ENCODE peak calls at places on chromosomes 3 and 15, in four cellular contexts. P is upper lobe of right lung, B is tibial artery, T is breast epithelium. Y is an unnamed sample. For H3K9me3, the result is how much of the 10 kb centered on the place peaks cover.

GRCh38 chr3:5115506-5116162 is 6.5 kb upstream of the ARL8B start:
- DNase-seq in P (no peak), B (no peak), T (no peak), Y (no peak)

GRCh38 chr3:43366466-43366865 is 80.1 kb downstream of the SNRK start:
- DNase-seq in P (no peak), B (no peak), T (no peak), Y (no peak)

GRCh38 chr3:132253262-132253878 is 63.8 kb upstream of the ACP3 start:
- DNase-seq in P (no peak), B (no peak), T (no peak), Y (no peak)

GRCh38 chr3:71542548-71543370 is 40.8 kb downstream of the FOXP1 start:
- DNase-seq in P (peak), B (peak), T (peak), Y (no peak)

GRCh38 chr3:58683001-58683845 is 16.6 kb upstream of the FAM3D start:
- DNase-seq in P (no peak), B (no peak), T (no peak), Y (no peak)

GRCh38 chr3:31247850-31248618 is 284.7 kb upstream of the STT3B start:
- DNase-seq in P (no peak), B (no peak), T (no peak), Y (no peak)

GRCh38 chr15:83030021-83030420 is 18.6 kb upstream of the C15orf40 start:
- DNase-seq in P (no peak), B (no peak), T (no peak), Y (no peak)

GRCh38 chr15:72751751-72752455 is 31.7 kb downstream of the ADPGK start:
- DNase-seq in P (no peak), B (no peak), T (no peak), Y (no peak)

GRCh38 chr15:96416218-96416933 is 85.9 kb downstream of the NR2F2 start:
- DNase-seq in P (no peak), B (no peak), T (no peak), Y (no peak)

GRCh38 chr3:23865595-23866396 is 51.0 kb downstream of the NKIRAS1 start:
- DNase-seq in P (no peak), B (no peak), T (no peak), Y (no peak)

GRCh38 chr15:93458567-93458966 is 369.6 kb upstream of the RGMA start:
- DNase-seq in P (no peak), B (no peak), T (no peak), Y (no peak)

GRCh38 chr3:174859756-174860155 is 622 bp downstream of the NAALADL2 start:
- DNase-seq in P (no peak), B (no peak), T (no peak), Y (no peak)

GRCh38 chr3:14647976-14648955 is 3.3 kb upstream of the CCDC174 start:
- DNase-seq in P (no peak), B (no peak), T (no peak), Y (no peak)

DNA sequence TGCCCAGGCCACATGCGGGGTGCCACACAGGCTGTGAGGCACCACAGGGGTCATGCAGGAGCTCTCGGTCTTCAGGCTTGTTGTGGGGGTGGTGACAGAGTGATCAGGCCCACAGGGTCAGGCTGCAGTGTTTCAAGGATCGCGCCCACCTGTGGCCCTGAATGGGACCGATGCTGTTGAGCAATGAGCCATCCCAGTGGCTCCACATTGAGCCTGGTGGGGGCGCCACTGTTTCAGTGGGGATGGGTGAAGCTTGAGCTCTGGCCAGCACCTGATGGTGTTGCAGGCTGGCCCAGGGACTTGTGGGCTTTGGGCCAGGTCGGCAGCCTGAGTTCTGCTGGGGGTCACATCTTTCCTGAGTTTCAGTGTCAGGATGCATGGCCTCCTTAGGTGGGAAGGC is 230.1 kb downstream of the UBE3A start:
- DNase-seq in P (no peak), B (no peak), T (no peak), Y (no peak)
- H3K9me3 ChIP-seq in P (under half), B (under half), T (under half), Y (under half)

DNA sequence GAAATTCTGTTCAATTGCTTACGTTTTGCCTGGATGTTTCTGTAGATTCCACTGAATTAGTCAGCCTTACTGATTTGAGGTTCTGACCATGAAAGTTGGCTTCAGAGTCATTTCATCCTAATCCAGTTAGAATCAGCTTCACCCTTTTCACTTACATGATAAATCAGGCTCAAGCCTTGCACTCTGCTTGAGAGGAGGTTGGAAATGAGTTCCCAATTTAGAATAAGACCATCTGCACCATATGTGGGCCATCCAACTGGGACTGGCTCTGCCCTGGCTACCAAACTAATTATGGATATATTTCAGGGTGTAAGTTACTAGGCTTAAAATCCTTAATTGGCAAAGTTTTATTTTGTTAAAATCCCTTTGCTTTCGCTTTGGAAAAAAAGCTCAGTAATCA is 255.7 kb downstream of the CHL1 start:
- DNase-seq in P (no peak), B (no peak), T (no peak), Y (no peak)
- H3K9me3 ChIP-seq in P (under half), B (under half), T (under half), Y (under half)

GRCh38 chr3:1131156-1131555 is 38.3 kb downstream of the CNTN6 start:
- DNase-seq in P (no peak), B (no peak), T (no peak), Y (no peak)
- H3K9me3 ChIP-seq in P (under half), B (under half), T (under half), Y (under half)

DNA sequence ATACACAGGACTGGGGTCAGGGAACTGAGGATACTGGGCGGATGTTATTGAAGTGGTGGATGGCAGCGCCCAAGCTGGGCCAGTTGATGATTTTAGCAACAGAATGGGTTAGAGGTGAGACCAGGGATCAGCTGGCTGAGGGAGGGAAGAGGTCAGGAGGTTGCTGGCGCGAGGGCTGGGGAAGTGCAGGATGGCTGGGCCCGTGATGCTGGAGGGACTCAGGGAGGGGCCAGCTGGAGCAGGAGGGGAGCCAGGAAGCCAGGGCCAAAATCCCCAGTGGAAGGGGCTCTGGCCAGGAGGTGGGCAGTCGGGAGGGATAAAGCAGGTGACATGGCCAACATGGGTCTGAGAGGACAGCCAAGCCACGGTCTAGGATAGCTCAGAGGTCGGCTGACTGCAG is 178.0 kb downstream of the NSMCE3 start:
- DNase-seq in P (no peak), B (no peak), T (no peak), Y (no peak)
- H3K9me3 ChIP-seq in P (under half), B (under half), T (under half), Y (under half)

GRCh38 chr3:69970827-69971226 is 28.7 kb upstream of the SAMMSON start:
- DNase-seq in P (no peak), B (no peak), T (no peak), Y (no peak)

GRCh38 chr3:69972672-69973071 is 26.9 kb upstream of the SAMMSON start:
- DNase-seq in P (no peak), B (no peak), T (no peak), Y (no peak)

GRCh38 chr3:69976021-69976420 is 23.5 kb upstream of the SAMMSON start:
- DNase-seq in P (no peak), B (no peak), T (no peak), Y (no peak)
- H3K9me3 ChIP-seq in P (under half), B (under half), T (under half), Y (under half)

GRCh38 chr15:25094066-25094465 is 139.3 kb downstream of the SNRPN start:
- DNase-seq in P (no peak), B (no peak), T (no peak), Y (no peak)
- H3K9me3 ChIP-seq in P (half or more), B (under half), T (half or more), Y (under half)

GRCh38 chr3:74692-75243 is 121.8 kb upstream of the CHL1 start:
- DNase-seq in P (no peak), B (no peak), T (no peak), Y (no peak)

GRCh38 chr3:69690-70089 is 126.9 kb upstream of the CHL1 start:
- DNase-seq in P (no peak), B (no peak), T (no peak), Y (no peak)

GRCh38 chr3:73279-73678 is 123.3 kb upstream of the CHL1 start:
- DNase-seq in P (no peak), B (no peak), T (no peak), Y (no peak)

GRCh38 chr3:75260-75659 is 121.3 kb upstream of the CHL1 start:
- DNase-seq in P (no peak), B (no peak), T (no peak), Y (no peak)

GRCh38 chr3:72776-73175 is 123.8 kb upstream of the CHL1 start:
- DNase-seq in P (no peak), B (no peak), T (no peak), Y (no peak)
- H3K9me3 ChIP-seq in P (under half), B (under half), T (under half), Y (under half)

DNA sequence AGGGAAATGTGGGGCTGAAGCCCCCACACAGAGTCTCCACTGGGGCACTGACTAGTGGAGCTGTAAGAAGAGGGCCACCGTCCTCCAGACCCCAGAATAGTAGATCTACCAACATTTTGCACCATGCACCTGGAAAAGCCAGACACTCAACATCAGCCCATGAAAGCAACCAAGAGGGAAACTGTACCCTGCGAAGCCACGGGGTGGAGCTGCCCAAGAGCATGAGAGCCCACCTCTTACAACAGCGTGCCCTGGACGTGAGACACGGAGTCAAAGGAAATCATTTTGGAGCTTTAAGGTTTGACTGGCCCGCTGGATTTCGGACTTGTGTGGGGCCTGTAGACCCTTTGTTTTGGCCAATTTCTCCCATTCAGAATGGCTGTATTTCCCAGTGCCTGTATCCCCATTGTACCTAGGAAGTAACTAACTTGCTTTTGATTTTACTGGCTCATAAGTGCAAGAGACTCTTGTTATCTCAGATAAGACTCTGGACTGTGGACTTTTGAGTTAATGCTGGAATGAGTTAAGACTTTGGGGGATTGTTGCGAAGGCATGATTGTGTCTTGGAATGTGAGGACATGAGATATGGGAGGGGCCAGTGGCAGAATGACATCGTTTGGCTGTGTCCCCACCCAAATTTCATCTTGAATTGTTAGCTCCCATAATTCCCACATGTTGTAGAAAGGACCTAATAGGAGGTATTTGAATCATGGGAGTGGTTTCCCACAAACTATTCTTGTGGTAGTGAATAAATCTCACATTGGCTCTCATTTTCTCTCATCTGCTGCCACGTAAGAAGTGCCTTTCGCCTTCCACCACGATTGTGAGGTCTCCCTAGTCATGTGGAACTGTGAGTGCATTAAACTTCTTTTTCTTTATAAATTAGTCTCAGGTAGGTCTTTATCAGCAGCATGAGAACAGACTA is 105.8 kb downstream of the CBLB start:
- DNase-seq in P (no peak), B (no peak), T (no peak), Y (no peak)
- H3K9me3 ChIP-seq in P (under half), B (under half), T (under half), Y (under half)

GRCh38 chr3:197248341-197248740 is 50.1 kb downstream of the DLG1 start:
- DNase-seq in P (no peak), B (no peak), T (no peak), Y (no peak)

GRCh38 chr3:197242784-197243432 is 55.5 kb downstream of the DLG1 start:
- DNase-seq in P (no peak), B (no peak), T (no peak), Y (no peak)

GRCh38 chr3:197241173-197241572 is 57.2 kb downstream of the DLG1 start:
- DNase-seq in P (no peak), B (no peak), T (no peak), Y (no peak)

GRCh38 chr3:197249542-197249941 is 48.9 kb downstream of the DLG1 start:
- DNase-seq in P (no peak), B (no peak), T (no peak), Y (no peak)

DNA sequence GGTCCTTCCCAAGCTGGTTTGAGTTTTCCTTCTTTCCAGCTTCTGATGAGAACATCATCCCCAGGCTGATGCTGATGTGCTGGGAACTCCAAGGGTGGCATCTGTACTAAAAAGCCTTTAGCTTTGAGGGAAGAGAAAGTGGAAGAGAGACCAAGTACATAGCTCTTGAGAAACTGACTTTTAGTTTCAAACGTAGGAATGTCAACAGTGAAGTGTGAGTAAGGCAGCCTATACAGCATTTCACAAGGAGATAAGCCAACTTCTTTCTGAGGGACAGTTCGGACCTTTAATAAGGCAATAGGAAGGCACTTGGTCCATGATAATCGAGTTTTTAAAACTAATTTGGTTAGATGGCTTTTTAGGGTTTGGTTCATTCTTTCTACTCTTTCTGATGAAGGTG is 53.7 kb downstream of the DLG1 start:
- DNase-seq in P (no peak), B (no peak), T (no peak), Y (no peak)
- H3K9me3 ChIP-seq in P (under half), B (under half), T (under half), Y (under half)

Y was measured in T-helper 17 cell.